ENCODE peak calls at places on chromosomes 3 and 15, in nine cellular contexts. A, B, T, U, D, R, L, G and E are unnamed samples.

GRCh38 chr3:186162221-186162620 is 53.3 kb upstream of the ETV5 start:
- DNase-seq in A (peak; percentile 20), B (no peak), T (no peak), U (no peak), D (no peak), R (no peak), L (no peak), G (no peak), E (no peak)

GRCh38 chr15:85618956-85619491 is 175.7 kb downstream of the KLHL25 start:
- DNase-seq in A (peak; percentile 88), B (no peak), T (peak; percentile 82), U (peak; percentile 74), D (peak; percentile 59), R (peak; percentile 56), L (peak; percentile 97), G (peak; percentile 23), E (peak; percentile 98)

GRCh38 chr3:112776836-112777235 is 69.8 kb downstream of the CD200R1L start:
- DNase-seq in A (no peak), B (no peak), T (no peak), U (no peak), D (no peak), R (no peak), L (no peak), G (no peak), E (no peak)

GRCh38 chr15:101156509-101157159 is 95.2 kb downstream of the CHSY1 start:
- DNase-seq in A (no peak), B (no peak), T (no peak), U (no peak), D (no peak), R (no peak), L (no peak), G (no peak), E (peak; percentile 79)

GRCh38 chr3:171323934-171324535 is 136.2 kb downstream of the TNIK start:
- DNase-seq in A (no peak), B (no peak), T (no peak), U (no peak), D (no peak), R (no peak), L (no peak), G (no peak), E (peak; percentile 18)

GRCh38 chr3:35071768-35072167 is 567.6 kb upstream of the ARPP21 start:
- DNase-seq in A (no peak), B (no peak), T (no peak), U (no peak), D (no peak), R (no peak), L (no peak), G (no peak), E (no peak)

GRCh38 chr3:191961529-191961928 is 500.6 kb downstream of the PYDC2 start:
- DNase-seq in A (no peak), B (no peak), T (no peak), U (no peak), D (no peak), R (no peak), L (no peak), G (no peak), E (no peak)

GRCh38 chr15:29924750-29925149 is 102.5 kb upstream of the TJP1 start:
- DNase-seq in A (peak; percentile 74), B (no peak), T (no peak), U (peak; percentile 20), D (peak; percentile 18), R (peak; percentile 87), L (peak; percentile 40), G (no peak), E (no peak)

GRCh38 chr3:138877246-138877645 is 42.5 kb upstream of the PIK3CB start:
- DNase-seq in A (peak; percentile 86), B (no peak), T (no peak), U (no peak), D (no peak), R (no peak), L (no peak), G (no peak), E (no peak)

GRCh38 chr3:138872632-138873031 is 37.9 kb upstream of the PIK3CB start:
- DNase-seq in A (no peak), B (no peak), T (no peak), U (no peak), D (no peak), R (no peak), L (no peak), G (no peak), E (no peak)

GRCh38 chr3:138874555-138874898 is 39.8 kb upstream of the PIK3CB start:
- DNase-seq in A (no peak), B (no peak), T (no peak), U (no peak), D (no peak), R (no peak), L (no peak), G (no peak), E (no peak)

GRCh38 chr3:138875096-138875753 is 40.5 kb upstream of the PIK3CB start:
- DNase-seq in A (no peak), B (no peak), T (no peak), U (no peak), D (no peak), R (no peak), L (no peak), G (no peak), E (no peak)

DNA sequence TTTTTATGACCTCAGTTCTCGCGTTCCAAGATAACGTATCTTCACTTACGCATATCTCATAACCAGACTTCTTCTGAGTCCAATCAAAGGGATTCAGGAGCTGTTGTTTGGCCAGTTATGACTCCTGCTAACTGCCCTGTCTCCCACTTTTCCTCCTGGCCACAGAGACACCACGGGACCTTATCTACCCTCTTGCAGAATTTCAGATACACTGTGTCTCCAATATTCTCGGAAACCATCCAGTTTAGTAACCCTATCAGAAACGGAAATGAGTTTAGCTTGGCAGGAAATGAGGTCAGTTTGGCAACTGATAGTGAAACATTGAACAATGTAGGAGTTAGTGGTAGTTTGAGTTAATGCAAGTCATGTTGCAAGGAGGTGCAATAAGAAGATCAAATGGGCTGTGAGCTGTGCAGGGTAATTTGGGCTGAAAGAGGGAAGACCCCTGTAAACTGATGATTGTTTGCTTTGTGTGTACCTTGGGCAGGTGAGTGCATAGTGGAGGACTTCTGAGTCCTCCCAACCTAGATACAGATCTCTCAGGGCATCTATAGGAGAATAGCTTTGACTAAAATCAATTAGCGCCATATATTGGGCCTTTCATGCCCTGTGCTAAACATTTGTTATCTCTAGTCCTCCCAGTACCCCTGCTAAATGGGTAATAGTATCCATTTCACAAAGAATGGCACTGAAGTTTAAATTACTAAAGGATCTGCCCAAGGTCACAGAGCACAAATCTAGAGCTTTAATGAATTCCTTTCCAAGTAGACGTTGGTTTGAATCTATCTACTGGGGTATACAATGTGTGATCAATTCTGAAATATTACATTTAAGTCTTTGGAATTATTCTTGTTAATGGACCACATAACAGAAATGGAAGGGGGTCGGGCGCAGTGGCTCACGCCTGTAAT is 41.3 kb upstream of the PIK3CB start:
- DNase-seq in A (no peak), B (peak; percentile 53), T (no peak), U (no peak), D (no peak), R (no peak), L (no peak), G (no peak), E (no peak)
- H3K4me3 ChIP-seq in A (no peak overlapping the region), B (no peak overlapping the region), T (no peak overlapping the region), U (no peak overlapping the region), D (no peak overlapping the region), R (no peak overlapping the region), L (no peak overlapping the region), G (no peak overlapping the region), E (no peak overlapping the region)

GRCh38 chr3:126355251-126355650 is 2.0 kb downstream of the KLF15 start:
- DNase-seq in A (no peak), B (peak; percentile 10), T (no peak), U (no peak), D (no peak), R (no peak), L (no peak), G (no peak), E (no peak)

GRCh38 chr3:126354776-126355175 is 2.4 kb downstream of the KLF15 start:
- DNase-seq in A (no peak), B (peak; percentile 3), T (no peak), U (no peak), D (no peak), R (no peak), L (no peak), G (no peak), E (no peak)

GRCh38 chr3:126357299-126358037 is at the start of gene KLF15:
- DNase-seq in A (peak; percentile 39), B (peak; percentile 92), T (peak; percentile 89), U (peak; percentile 89), D (peak; percentile 91), R (peak; percentile 75), L (peak; percentile 13), G (peak; percentile 71), E (peak; percentile 46)

GRCh38 chr3:126356373-126357298 is 572 bp downstream of the KLF15 start:
- DNase-seq in A (no peak), B (no peak), T (peak; percentile 47), U (peak; percentile 56), D (peak; percentile 68), R (no peak), L (no peak), G (peak; percentile 25), E (no peak)

DNA sequence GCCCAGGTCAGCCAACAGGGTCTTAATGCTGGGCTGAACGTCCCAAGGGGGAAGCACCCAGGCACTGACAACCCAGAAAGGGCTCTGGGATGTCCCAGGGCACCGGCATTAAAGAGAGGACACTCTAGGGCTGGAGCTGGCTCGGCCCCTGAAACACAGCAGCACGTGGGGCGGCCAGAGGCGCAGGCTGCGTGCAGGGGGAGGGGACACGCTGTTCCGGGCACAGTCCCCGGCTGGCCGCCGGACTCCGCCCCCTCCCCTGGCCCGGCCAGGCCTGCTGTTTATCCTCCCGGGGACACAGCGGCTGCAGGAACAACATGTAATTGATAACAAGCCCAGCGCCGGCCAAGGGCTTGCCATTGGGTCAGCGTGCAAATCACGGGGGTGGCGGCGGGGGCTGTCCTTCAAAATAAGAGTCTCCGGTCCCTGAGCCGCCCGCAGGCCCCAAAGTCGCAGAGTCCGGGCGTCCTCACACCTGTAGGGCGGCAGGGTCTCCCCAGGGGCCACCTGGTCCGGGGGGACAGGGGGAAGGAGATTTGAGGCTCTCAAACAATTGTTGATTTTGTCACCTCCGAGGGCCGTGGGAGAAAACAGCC is 1.3 kb downstream of the KLF15 start:
- DNase-seq in A (no peak), B (peak; percentile 74), T (peak; percentile 95), U (peak; percentile 98), D (peak; percentile 96), R (peak; percentile 80), L (peak; percentile 12), G (no peak), E (peak; percentile 64)
- H3K4me3 ChIP-seq in A (peak overlapping the region; percentile 48), B (peak overlapping the region; percentile 87), T (peak overlapping the region; percentile 66), U (peak overlapping the region; percentile 87), D (peak overlapping the region; percentile 74), R (peak overlapping the region; percentile 60), L (peak overlapping the region; percentile 48), G (peak overlapping the region; percentile 34), E (peak overlapping the region; percentile 51)

GRCh38 chr3:145639880-145640279 is 521.1 kb downstream of the PLOD2 start:
- DNase-seq in A (no peak), B (no peak), T (no peak), U (no peak), D (no peak), R (no peak), L (no peak), G (no peak), E (no peak)

GRCh38 chr3:145639207-145639606 is 521.8 kb downstream of the PLOD2 start:
- DNase-seq in A (no peak), B (no peak), T (no peak), U (no peak), D (no peak), R (no peak), L (no peak), G (no peak), E (no peak)

GRCh38 chr3:145637105-145637504 is 523.9 kb downstream of the PLOD2 start:
- DNase-seq in A (no peak), B (no peak), T (no peak), U (no peak), D (no peak), R (no peak), L (no peak), G (no peak), E (no peak)
- H3K4me3 ChIP-seq in A (no peak overlapping the region), B (no peak overlapping the region), T (no peak overlapping the region), U (no peak overlapping the region), D (no peak overlapping the region), R (no peak overlapping the region), L (no peak overlapping the region), G (no peak overlapping the region), E (no peak overlapping the region)

DNA sequence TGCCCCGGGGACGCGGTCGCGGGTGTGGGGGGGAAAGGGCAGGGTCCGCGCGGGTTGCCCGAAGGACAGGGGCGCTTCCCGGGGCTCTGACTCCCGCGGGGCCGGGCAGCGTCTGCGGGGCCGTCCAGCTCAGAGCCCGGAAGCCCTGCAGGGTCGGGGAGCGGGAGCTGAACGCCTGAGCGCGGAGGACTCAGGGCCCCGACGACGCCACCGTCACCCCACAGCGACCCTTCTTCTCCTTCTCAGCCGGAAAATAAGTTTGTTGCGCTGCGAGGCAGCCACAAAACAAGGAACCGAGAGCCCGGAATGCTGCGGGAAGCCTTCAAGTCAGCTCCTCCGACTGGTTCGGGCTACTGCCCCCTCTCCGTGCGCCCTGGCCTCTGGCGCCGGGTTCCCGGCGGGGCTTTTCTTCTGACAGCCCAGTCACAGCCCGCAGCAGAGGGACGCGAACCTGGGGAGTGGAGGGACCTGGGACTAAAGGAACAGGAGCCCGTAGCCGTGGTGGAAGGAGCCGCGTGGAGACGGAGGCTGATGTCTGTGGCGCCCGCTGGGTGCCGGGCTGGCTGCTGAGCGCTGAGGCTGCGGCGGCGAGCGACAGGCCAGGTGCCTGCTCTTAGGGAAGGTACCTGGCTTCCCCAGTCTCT is 484 bp downstream of the CNTN4 start:
- DNase-seq in A (no peak), B (no peak), T (peak; percentile 19), U (no peak), D (no peak), R (peak; percentile 32), L (no peak), G (no peak), E (no peak)
- H3K4me3 ChIP-seq in A (peak overlapping the region; percentile 18), B (peak overlapping the region; percentile 74), T (peak overlapping the region; percentile 48), U (peak overlapping the region; percentile 66), D (peak overlapping the region; percentile 46), R (peak overlapping the region; percentile 57), L (peak overlapping the region; percentile 39), G (no peak overlapping the region), E (no peak overlapping the region)